ENCODE peak calls at places on chromosomes 11 and 22, in seven cellular contexts. E, M, T, H, Q, V and U are unnamed samples.

GRCh38 chr11:62015615-62016014 is 48.2 kb upstream of the FTH1 start:
- DNase-seq in M (no peak), H (no peak), V (no peak), Q (no peak), T (no peak), E (no peak), U (no peak)

GRCh38 chr22:26406118-26406517 is 22.9 kb upstream of the ASPHD2 start:
- DNase-seq in T (no peak), M (no peak), Q (no peak), V (no peak), H (peak), E (no peak), U (no peak)

GRCh38 chr11:102429691-102430090 is 22.9 kb downstream of the TMEM123 start:
- DNase-seq in H (no peak), Q (no peak), M (peak), E (no peak), T (no peak), V (no peak), U (no peak)

GRCh38 chr11:86664930-86665329 is 7.5 kb downstream of the ME3 start:
- DNase-seq in T (no peak), Q (no peak), E (no peak), M (no peak), V (no peak), H (no peak), U (no peak)

GRCh38 chr22:27105142-27106025 is 448.0 kb downstream of the MIAT start:
- DNase-seq in H (peak), V (no peak), Q (no peak), M (no peak), E (no peak), T (no peak), U (peak)

GRCh38 chr11:34317666-34318065 is 40.1 kb downstream of the ABTB2 start:
- DNase-seq in V (no peak), H (no peak), T (no peak), Q (no peak), M (no peak), E (no peak), U (no peak)

GRCh38 chr11:16184588-16184987 is 171.8 kb downstream of the SOX6 start:
- DNase-seq in E (no peak), T (peak), H (no peak), M (no peak), Q (no peak), V (no peak), U (no peak)

GRCh38 chr11:548700-549603 is 11.6 kb downstream of the LMNTD2 start:
- DNase-seq in Q (no peak), T (no peak), V (no peak), H (no peak), M (no peak), E (no peak), U (no peak)

GRCh38 chr11:66617148-66617814 is 851 bp downstream of the RBM14 start:
- DNase-seq in E (peak), V (peak), M (no peak), Q (no peak), T (peak), H (peak), U (peak)

GRCh38 chr11:9760180-9760550 is 96.3 kb downstream of the SWAP70 start:
- DNase-seq in V (no peak), E (no peak), T (no peak), M (peak), H (peak), Q (no peak), U (peak)

GRCh38 chr11:72309074-72309598 is 65.2 kb upstream of the PHOX2A start:
- DNase-seq in E (no peak), H (no peak), V (no peak), Q (no peak), T (no peak), M (no peak), U (no peak)

GRCh38 chr11:27912916-27913315 is 195.0 kb downstream of the KIF18A start:
- DNase-seq in M (no peak), Q (no peak), V (no peak), T (no peak), E (no peak), H (peak), U (no peak)

GRCh38 chr11:16860632-16861031 is 122.2 kb downstream of the C11orf58 start:
- DNase-seq in V (no peak), T (no peak), M (no peak), H (no peak), E (no peak), Q (no peak), U (no peak)

GRCh38 chr11:34397120-34397519 is 39.3 kb upstream of the ABTB2 start:
- DNase-seq in M (no peak), E (no peak), Q (no peak), T (no peak), V (no peak), H (no peak), U (no peak)

GRCh38 chr11:74179234-74180126 is 8.4 kb downstream of the PPME1 start:
- DNase-seq in M (peak), V (no peak), H (peak), T (no peak), Q (no peak), E (no peak), U (no peak)

GRCh38 chr11:64244966-64245365 is 1.8 kb downstream of the PPP1R14B start:
- DNase-seq in E (peak), Q (no peak), V (no peak), T (no peak), H (no peak), M (no peak), U (no peak)

GRCh38 chr11:133955945-133956421 is 785 bp downstream of the IGSF9B start:
- DNase-seq in T (no peak), M (no peak), H (no peak), V (no peak), E (peak), Q (peak), U (no peak)

GRCh38 chr22:48335442-48336139 is 1492.1 kb downstream of the BRD1 start:
- DNase-seq in E (no peak), M (no peak), T (no peak), Q (no peak), H (no peak), V (no peak), U (no peak)

GRCh38 chr11:120358729-120359128 is 22.5 kb downstream of the ARHGEF12 start:
- DNase-seq in V (no peak), M (no peak), Q (no peak), H (no peak), T (no peak), E (no peak), U (no peak)